ENCODE peak calls at places on chromosomes 2 and 18, in nine cellular contexts. H is mucosa of descending colon, N is pons, P is left ventricle myocardium inferior, V is NCI-H345, T is GM10248, Q is AG04449, J is non-pigmented ciliary epithelial cell, O is HL-60. C is an unnamed sample.

GRCh38 chr2:37877457-37878315 is 47.4 kb upstream of the RMDN2 start:
- DNase-seq in Q (no peak), O (peak; percentile 26), N (peak; percentile 78), T (peak; percentile 50), H (peak; percentile 69), J (peak; percentile 22), V (peak; percentile 77), P (no peak), C (peak; percentile 47)

GRCh38 chr2:240644171-240644651 is 18.9 kb downstream of the GPR35 start:
- DNase-seq in V (no peak), T (peak; percentile 6), H (no peak), N (no peak), P (peak; percentile 5), O (no peak), Q (no peak), J (no peak), C (no peak)

GRCh38 chr2:42031281-42031680 is 16.5 kb upstream of the PKDCC start:
- DNase-seq in N (no peak), J (no peak), H (no peak), P (no peak), O (no peak), Q (no peak), T (no peak), V (no peak), C (no peak)

GRCh38 chr2:29042581-29043075 is 31.7 kb downstream of the PCARE start:
- DNase-seq in V (peak; percentile 22), P (no peak), O (no peak), H (no peak), J (no peak), T (no peak), Q (no peak), N (no peak), C (no peak)

GRCh38 chr2:109069430-109070194 is 59.4 kb upstream of the SH3RF3 start:
- DNase-seq in O (no peak), P (no peak), J (no peak), H (no peak), T (no peak), Q (no peak), V (peak; percentile 34), N (no peak), C (no peak)

GRCh38 chr18:75374466-75374865 is 53.0 kb downstream of the SMIM21 start:
- DNase-seq in N (no peak), J (no peak), H (no peak), O (no peak), P (no peak), V (no peak), Q (no peak), T (no peak), C (no peak)

GRCh38 chr2:23208339-23208738 is 176.6 kb upstream of the KLHL29 start:
- DNase-seq in P (no peak), Q (no peak), H (peak; percentile 24), N (no peak), O (no peak), V (no peak), J (no peak), T (no peak), C (no peak)

GRCh38 chr18:39463986-39464385 is 1898.4 kb upstream of the CELF4 start:
- DNase-seq in J (no peak), O (no peak), T (no peak), Q (no peak), N (no peak), P (no peak), V (no peak), H (no peak), C (no peak)

GRCh38 chr2:187819624-187820023 is 265.4 kb upstream of the TFPI start:
- DNase-seq in H (no peak), O (no peak), Q (no peak), V (no peak), P (no peak), T (no peak), J (no peak), N (no peak), C (no peak)

GRCh38 chr2:228777855-228778355 is 493.2 kb downstream of the PID1 start:
- DNase-seq in V (no peak), N (no peak), H (no peak), Q (no peak), J (no peak), O (no peak), T (no peak), P (no peak), C (no peak)

GRCh38 chr2:239305222-239305575 is 95.6 kb downstream of the HDAC4 start:
- DNase-seq in P (no peak), H (no peak), Q (no peak), V (no peak), T (no peak), J (no peak), N (no peak), O (no peak), C (no peak)

GRCh38 chr18:41747723-41748242 is 207.3 kb upstream of the PIK3C3 start:
- DNase-seq in J (no peak), V (no peak), H (no peak), T (no peak), O (no peak), N (no peak), P (no peak), Q (no peak), C (no peak)

GRCh38 chr2:127098711-127099110 is 8.2 kb downstream of the BIN1 start:
- DNase-seq in N (no peak), T (no peak), Q (no peak), O (no peak), P (no peak), H (no peak), J (no peak), V (no peak), C (no peak)

GRCh38 chr18:39462436-39462835 is 1896.8 kb upstream of the CELF4 start:
- DNase-seq in V (no peak), J (no peak), Q (no peak), P (no peak), N (no peak), O (no peak), H (no peak), T (no peak), C (no peak)

GRCh38 chr2:84077504-84077903 is 381.6 kb downstream of the SUCLG1 start:
- DNase-seq in J (no peak), H (peak; percentile 75), P (no peak), Q (no peak), T (peak; percentile 3), O (no peak), V (peak; percentile 39), N (peak; percentile 55), C (no peak)

GRCh38 chr2:183123959-183124221 is 353 bp upstream of the NUP35 start:
- DNase-seq in T (peak; percentile 39), V (no peak), J (no peak), Q (no peak), H (no peak), P (no peak), O (no peak), N (no peak), C (no peak)

GRCh38 chr2:106185475-106186184 is 8.5 kb downstream of the UXS1 start:
- DNase-seq in T (no peak), J (no peak), V (no peak), Q (no peak), H (no peak), P (no peak), N (no peak), O (no peak), C (no peak)

GRCh38 chr2:58865436-58865835 is 624.3 kb upstream of the FANCL start:
- DNase-seq in N (no peak), O (no peak), H (no peak), P (no peak), J (no peak), T (peak; percentile 10), V (no peak), Q (no peak), C (no peak)

GRCh38 chr2:71190959-71191943 is 35.7 kb downstream of the PAIP2B start:
- DNase-seq in N (peak; percentile 38), P (no peak), V (no peak), Q (no peak), J (no peak), H (no peak), T (no peak), O (peak; percentile 5), C (peak; percentile 68)

GRCh38 chr2:237786936-237787335 is 11.6 kb upstream of the RBM44 start:
- DNase-seq in O (no peak), P (no peak), N (no peak), V (no peak), T (no peak), J (no peak), Q (no peak), H (no peak), C (no peak)

GRCh38 chr2:215417400-215417951 is 18.4 kb downstream of the FN1 start:
- DNase-seq in P (no peak), V (no peak), J (no peak), T (no peak), N (no peak), Q (no peak), H (no peak), O (no peak), C (no peak)

GRCh38 chr2:161766334-161766733 is 142.1 kb downstream of the SLC4A10 start:
- DNase-seq in O (no peak), V (no peak), P (no peak), N (no peak), H (peak; percentile 57), T (no peak), Q (no peak), J (no peak), C (no peak)

GRCh38 chr2:169796441-169796840 is 2.2 kb upstream of the SSB start:
- DNase-seq in J (no peak), N (no peak), O (no peak), V (no peak), Q (no peak), P (no peak), T (no peak), H (peak; percentile 61), C (no peak)

GRCh38 chr18:76328145-76328544 is 166.9 kb downstream of the ZNF516 start:
- DNase-seq in V (no peak), J (no peak), O (no peak), N (no peak), H (no peak), P (no peak), T (no peak), Q (no peak), C (no peak)

GRCh38 chr2:46780411-46780800 is 135.2 kb downstream of the MCFD2 start:
- DNase-seq in T (no peak), Q (no peak), O (no peak), N (peak; percentile 7), V (no peak), P (peak; percentile 44), H (no peak), J (no peak), C (no peak)

GRCh38 chr18:74139888-74140287 is 7.7 kb downstream of the FBXO15 start:
- DNase-seq in V (no peak), T (peak; percentile 38), O (peak; percentile 56), J (peak; percentile 54), P (no peak), N (no peak), Q (no peak), H (no peak), C (peak; percentile 79)

GRCh38 chr2:209501579-209501978 is 77.7 kb downstream of the MAP2 start:
- DNase-seq in Q (no peak), V (peak; percentile 4), T (no peak), J (no peak), N (no peak), H (no peak), P (no peak), O (no peak), C (no peak)

GRCh38 chr18:28176933-28177827 is at the start of gene CDH2:
- DNase-seq in H (no peak), V (peak; percentile 96), Q (peak; percentile 47), P (peak; percentile 70), N (peak; percentile 85), O (no peak), T (peak; percentile 26), J (no peak), C (peak; percentile 89)

GRCh38 chr18:49520661-49521145 is 33.7 kb upstream of the C18orf32 start:
- DNase-seq in T (no peak), V (peak; percentile 65), N (no peak), Q (no peak), J (no peak), H (no peak), O (no peak), P (no peak), C (no peak)

GRCh38 chr18:60624207-60624606 is 251.6 kb upstream of the MC4R start:
- DNase-seq in H (no peak), J (no peak), O (no peak), P (no peak), Q (no peak), N (no peak), T (no peak), V (no peak), C (no peak)

GRCh38 chr2:101415220-101415619 is 27.9 kb upstream of the CREG2 start:
- DNase-seq in H (no peak), N (no peak), V (no peak), P (no peak), T (no peak), O (no peak), Q (no peak), J (no peak), C (no peak)